ENCODE peak calls at places on chromosomes 3 and 15, in five cellular contexts. Z is K562, R is A549, X is GM12878, I is HepG2. O is an unnamed sample.

GRCh38 chr3:103712320-103713008 is 1277.6 kb downstream of the ZPLD1 start:
- DNase-seq in I (no peak), Z (no peak), X (no peak), R (no peak), O (no peak)

GRCh38 chr3:184016820-184017671 is 638 bp downstream of the ABCC5 start:
- DNase-seq in X (no peak), Z (peak), R (peak), I (peak), O (peak)

GRCh38 chr15:40340038-40340739 is 550 bp downstream of the CCDC9B start:
- DNase-seq in Z (no peak), I (no peak), R (no peak), X (no peak), O (no peak)

GRCh38 chr3:171770689-171771620 is 39.3 kb downstream of the PLD1 start:
- DNase-seq in I (peak), X (peak), R (peak), Z (peak), O (peak)

GRCh38 chr15:30794388-30794787 is 109.3 kb upstream of the FAN1 start:
- DNase-seq in X (no peak), Z (no peak), I (no peak), R (no peak), O (no peak)

GRCh38 chr15:80864666-80865065 is 85.5 kb downstream of the CEMIP start:
- DNase-seq in Z (no peak), R (no peak), X (no peak), I (no peak), O (no peak)

GRCh38 chr3:187798531-187799520 is 53.6 kb upstream of the BCL6 start:
- DNase-seq in Z (no peak), R (no peak), X (no peak), I (no peak), O (no peak)

GRCh38 chr3:9146367-9147071 is 102.9 kb downstream of the SRGAP3 start:
- DNase-seq in Z (no peak), X (no peak), R (no peak), I (no peak), O (no peak)

GRCh38 chr3:154060606-154061380 is 60.4 kb upstream of the ARHGEF26 start:
- DNase-seq in Z (no peak), X (no peak), R (no peak), I (no peak), O (no peak)

GRCh38 chr15:80835338-80835737 is 56.2 kb downstream of the CEMIP start:
- DNase-seq in Z (no peak), X (no peak), I (peak), R (peak), O (peak)

GRCh38 chr3:71495708-71496472 is 87.6 kb downstream of the FOXP1 start:
- DNase-seq in Z (peak), I (peak), R (peak), X (no peak), O (no peak)

GRCh38 chr15:74725845-74726773 is 781 bp upstream of the CYP1A1 start:
- DNase-seq in R (peak), Z (peak), I (peak), X (no peak), O (peak)

GRCh38 chr3:147383617-147384016 is 22.7 kb downstream of the ZIC4 start:
- DNase-seq in X (no peak), Z (no peak), I (no peak), R (no peak), O (peak)

GRCh38 chr3:187738400-187739124 is 6.7 kb downstream of the BCL6 start:
- DNase-seq in X (no peak), R (peak), I (peak), Z (peak), O (peak)

GRCh38 chr15:77738441-77739437 is 106.0 kb upstream of the LINGO1 start:
- DNase-seq in Z (no peak), R (no peak), X (no peak), I (no peak), O (peak)

GRCh38 chr3:132283440-132283839 is 33.8 kb upstream of the ACP3 start:
- DNase-seq in R (no peak), I (no peak), X (no peak), Z (no peak), O (no peak)

GRCh38 chr3:127041264-127041820 is 58.4 kb downstream of the PLXNA1 start:
- DNase-seq in X (no peak), Z (no peak), R (no peak), I (no peak), O (no peak)

DNA sequence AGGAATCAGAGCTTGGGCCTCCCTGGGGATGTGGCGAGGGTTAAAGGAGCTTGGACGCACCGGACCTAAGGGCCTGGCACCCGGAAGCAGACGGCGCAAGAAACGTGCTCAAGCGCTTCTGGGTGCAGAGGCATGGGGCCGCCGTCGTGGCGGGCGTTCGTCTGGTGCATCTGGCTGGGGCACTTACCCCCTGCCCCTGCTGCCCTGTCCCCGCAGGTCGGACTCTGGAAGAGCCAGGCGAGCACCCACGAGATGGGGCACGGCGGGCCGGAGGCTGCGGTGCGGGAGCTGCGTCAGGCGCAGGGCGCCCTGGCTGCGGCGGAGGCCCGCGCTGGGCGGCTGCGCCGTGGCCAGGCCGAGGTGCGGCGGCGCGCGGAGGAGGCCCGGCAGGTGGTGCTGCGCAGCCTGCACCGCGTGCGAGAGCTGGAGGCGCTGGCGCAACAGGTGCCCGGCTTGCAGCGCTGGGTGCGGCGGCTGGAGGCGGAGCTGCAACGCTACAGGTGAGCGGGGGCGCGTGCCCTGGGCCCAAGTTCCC is 2.5 kb downstream of the EFCC1 start:
- DNase-seq in R (no peak), Z (no peak), X (no peak), I (peak), O (peak)
- TF ChIP-seq ESRRA in R (no peak), Z (no peak), X (no peak), I (no peak), O (no peak)

GRCh38 chr15:66901336-66902100 is 163.9 kb upstream of the SMAD3 start:
- DNase-seq in Z (no peak), R (no peak), I (no peak), X (no peak), O (no peak)
- TF ChIP-seq ESRRA in Z (no peak), R (no peak), I (no peak), X (no peak), O (no peak)

DNA sequence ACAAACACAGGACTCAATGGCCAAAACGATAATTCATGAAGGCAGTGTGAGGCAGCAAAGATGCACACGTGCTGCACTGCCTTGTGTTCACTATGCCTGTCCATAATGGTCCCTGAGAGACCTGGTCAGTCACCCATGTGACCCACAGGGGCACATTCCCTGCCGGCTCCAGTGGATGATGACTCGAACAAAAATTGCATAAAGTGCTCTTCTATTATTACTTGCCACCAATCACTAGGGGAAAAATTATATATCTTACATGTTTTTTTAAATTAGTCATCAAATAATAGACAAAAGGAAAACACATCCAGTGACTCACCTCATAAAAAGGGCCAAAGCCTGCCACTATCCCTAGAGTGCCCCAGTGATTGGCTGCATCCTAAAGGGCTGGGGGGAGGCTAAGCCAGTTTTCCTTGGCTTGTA is 47.5 kb downstream of the UBP1 start:
- DNase-seq in Z (no peak), R (peak), X (no peak), I (no peak), O (no peak)
- TF ChIP-seq ESRRA in Z (no peak), R (no peak), X (no peak), I (no peak), O (no peak)

GRCh38 chr3:44795197-44795596 is 33.6 kb downstream of the KIF15 start:
- DNase-seq in R (no peak), Z (no peak), I (no peak), X (no peak), O (no peak)
- TF ChIP-seq ESRRA in R (no peak), Z (no peak), I (no peak), X (no peak), O (no peak)

DNA sequence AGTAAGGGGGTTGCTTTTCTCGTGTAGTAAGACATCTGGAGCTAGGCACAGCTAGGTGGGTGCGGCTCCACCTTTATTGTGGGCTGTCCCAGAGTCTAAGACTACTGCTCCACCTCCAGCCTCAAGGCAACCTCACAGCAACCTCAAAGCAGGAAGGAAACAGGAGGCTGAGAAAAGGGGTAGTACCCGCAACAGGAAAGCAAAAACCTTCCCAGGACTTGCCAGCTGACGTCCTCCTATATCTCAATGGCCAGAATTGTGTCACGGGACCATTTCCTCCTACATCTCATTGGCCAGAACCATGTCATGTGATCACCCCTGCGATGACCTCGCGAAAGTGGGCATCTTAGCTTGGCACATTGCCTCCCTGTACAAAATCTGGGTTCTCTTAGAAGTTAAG is 4.3 kb upstream of the GPR160 start:
- DNase-seq in Z (no peak), R (no peak), I (no peak), X (no peak), O (no peak)
- TF ChIP-seq ESRRA in Z (no peak), R (no peak), I (no peak), X (no peak), O (no peak)

GRCh38 chr3:69082805-69083204 is 1.9 kb upstream of the ARL6IP5 start:
- DNase-seq in X (peak), Z (no peak), I (no peak), R (no peak), O (no peak)
- TF ChIP-seq ESRRA in X (no peak), Z (no peak), I (no peak), R (no peak), O (no peak)

GRCh38 chr3:17850448-17850847 is 108.0 kb upstream of the TBC1D5 start:
- DNase-seq in X (no peak), Z (no peak), R (no peak), I (no peak), O (no peak)
- TF ChIP-seq ESRRA in X (no peak), Z (no peak), R (no peak), I (no peak), O (no peak)

O was measured in WTC11.